ENCODE peak calls at places on chromosomes 7 and 10, in six cellular contexts. L is NAMALWA, C is GM20000, D is activated T-cell treated with anti-CD3 and anti-CD28 coated beads for 4 hours, X is NCI-H2081, G is GM04504. T is an unnamed sample.

GRCh38 chr7:107913846-107914245 is 22.9 kb downstream of the DLD start:
- DNase-seq in G (no peak), D (no peak), C (no peak), L (no peak), X (no peak), T (no peak)

GRCh38 chr7:23893172-23893941 is 183.3 kb downstream of the STK31 start:
- DNase-seq in L (no peak), G (peak), C (no peak), X (no peak), D (no peak), T (no peak)

GRCh38 chr7:156639426-156640256 is 933 bp upstream of the RNF32 start:
- DNase-seq in D (no peak), X (no peak), C (no peak), G (no peak), L (no peak), T (no peak)

GRCh38 chr7:82410461-82410860 is 33.1 kb downstream of the CACNA2D1 start:
- DNase-seq in C (no peak), X (peak), G (no peak), L (no peak), D (no peak), T (no peak)

GRCh38 chr10:12656518-12657142 is 307.3 kb downstream of the CAMK1D start:
- DNase-seq in L (peak), G (peak), C (peak), D (no peak), X (peak), T (peak)

GRCh38 chr7:148011753-148012152 is 578.8 kb upstream of the C7orf33 start:
- DNase-seq in G (no peak), D (no peak), C (no peak), L (no peak), X (no peak), T (no peak)

GRCh38 chr10:49282879-49283321 is 16.1 kb upstream of the C10orf71 start:
- DNase-seq in C (no peak), D (no peak), G (no peak), X (no peak), L (no peak), T (no peak)

GRCh38 chr10:68598978-68599753 is 39.0 kb downstream of the TET1 start:
- DNase-seq in C (no peak), G (no peak), L (no peak), X (peak), D (no peak), T (no peak)

GRCh38 chr10:21494221-21495001 is 31.1 kb downstream of the SKIDA1 start:
- DNase-seq in D (no peak), L (no peak), G (no peak), X (no peak), C (peak), T (no peak)

GRCh38 chr10:122013311-122013780 is 24.4 kb downstream of the TACC2 start:
- DNase-seq in C (no peak), G (no peak), X (no peak), D (no peak), L (no peak), T (no peak)

GRCh38 chr10:32376027-32376426 is 29.1 kb upstream of the EPC1 start:
- DNase-seq in C (no peak), G (no peak), D (no peak), X (no peak), L (no peak), T (peak)

GRCh38 chr7:106465704-106466468 is 181.1 kb upstream of the NAMPT start:
- DNase-seq in G (no peak), C (no peak), X (no peak), D (no peak), L (no peak), T (no peak)

GRCh38 chr7:157555308-157555707 is 218.5 kb downstream of the DNAJB6 start:
- DNase-seq in L (no peak), D (no peak), X (no peak), G (no peak), C (no peak), T (no peak)

T was measured in Karpas-422.